ENCODE peak calls at places on chromosomes 4 and X, in nine cellular contexts. One of them, this sample, is unnamed.

GRCh38 chr4:23401572-23401971 is 488.3 kb downstream of the PPARGC1A start:
- DNase-seq in fibroblast of the aortic adventitia: no peak
- DNase-seq in left lung: no peak
- DNase-seq in pancreas: no peak
- DNase-seq in neural progenitor cell: no peak
- DNase-seq in upper lobe of left lung: no peak
- DNase-seq in AG10803: no peak
- DNase-seq in Calu3: no peak
- DNase-seq in kidney epithelial cell: peak; percentile 4
- DNase-seq in this sample: no peak

GRCh38 chr4:42865572-42866189 is 26.8 kb upstream of the GRXCR1 start:
- DNase-seq in fibroblast of the aortic adventitia: peak; percentile 69
- DNase-seq in pancreas: peak; percentile 17
- DNase-seq in left lung: no peak
- DNase-seq in upper lobe of left lung: peak; percentile 37
- DNase-seq in AG10803: peak; percentile 52
- DNase-seq in kidney epithelial cell: peak; percentile 9
- DNase-seq in neural progenitor cell: peak; percentile 70
- DNase-seq in Calu3: peak; percentile 44
- DNase-seq in this sample: no peak

GRCh38 chr4:65437102-65437501 is 233.2 kb downstream of the EPHA5 start:
- DNase-seq in AG10803: no peak
- DNase-seq in upper lobe of left lung: no peak
- DNase-seq in neural progenitor cell: no peak
- DNase-seq in fibroblast of the aortic adventitia: peak; percentile 78
- DNase-seq in kidney epithelial cell: no peak
- DNase-seq in pancreas: no peak
- DNase-seq in Calu3: no peak
- DNase-seq in left lung: no peak
- DNase-seq in this sample: no peak

GRCh38 chr4:109826719-109827118 is 1.1 kb upstream of the RRH start:
- DNase-seq in fibroblast of the aortic adventitia: peak; percentile 53
- DNase-seq in left lung: no peak
- DNase-seq in pancreas: no peak
- DNase-seq in Calu3: no peak
- DNase-seq in upper lobe of left lung: no peak
- DNase-seq in AG10803: peak; percentile 36
- DNase-seq in neural progenitor cell: no peak
- DNase-seq in kidney epithelial cell: no peak
- DNase-seq in this sample: no peak

GRCh38 chr4:110704748-110705439 is 82.0 kb upstream of the PITX2 start:
- DNase-seq in left lung: no peak
- DNase-seq in neural progenitor cell: no peak
- DNase-seq in pancreas: no peak
- DNase-seq in fibroblast of the aortic adventitia: no peak
- DNase-seq in AG10803: no peak
- DNase-seq in Calu3: no peak
- DNase-seq in kidney epithelial cell: no peak
- DNase-seq in upper lobe of left lung: no peak
- DNase-seq in this sample: no peak

GRCh38 chrX:109774706-109775105 is 41.6 kb upstream of the ACSL4 start:
- DNase-seq in kidney epithelial cell: peak; percentile 16
- DNase-seq in pancreas: no peak
- DNase-seq in left lung: no peak
- DNase-seq in AG10803: peak; percentile 73
- DNase-seq in fibroblast of the aortic adventitia: peak; percentile 88
- DNase-seq in neural progenitor cell: no peak
- DNase-seq in upper lobe of left lung: no peak
- DNase-seq in Calu3: no peak
- DNase-seq in this sample: peak; percentile 40

GRCh38 chr4:82900016-82900334 is 560 bp upstream of the THAP9 start:
- DNase-seq in pancreas: no peak
- DNase-seq in upper lobe of left lung: no peak
- DNase-seq in neural progenitor cell: peak; percentile 58
- DNase-seq in fibroblast of the aortic adventitia: no peak
- DNase-seq in left lung: no peak
- DNase-seq in AG10803: no peak
- DNase-seq in Calu3: no peak
- DNase-seq in kidney epithelial cell: no peak
- DNase-seq in this sample: no peak

GRCh38 chr4:24801136-24801855 is 5.9 kb downstream of the SOD3 start:
- DNase-seq in neural progenitor cell: no peak
- DNase-seq in left lung: no peak
- DNase-seq in kidney epithelial cell: no peak
- DNase-seq in AG10803: no peak
- DNase-seq in Calu3: no peak
- DNase-seq in pancreas: no peak
- DNase-seq in upper lobe of left lung: no peak
- DNase-seq in fibroblast of the aortic adventitia: no peak
- DNase-seq in this sample: no peak

GRCh38 chrX:65196758-65197371 is 220.6 kb upstream of the ZC4H2 start:
- DNase-seq in pancreas: peak; percentile 19
- DNase-seq in upper lobe of left lung: peak; percentile 26
- DNase-seq in kidney epithelial cell: no peak
- DNase-seq in fibroblast of the aortic adventitia: no peak
- DNase-seq in left lung: no peak
- DNase-seq in AG10803: no peak
- DNase-seq in neural progenitor cell: peak; percentile 82
- DNase-seq in Calu3: peak; percentile 37
- DNase-seq in this sample: no peak

GRCh38 chrX:41889317-41890025 is 33.9 kb downstream of the CASK start:
- DNase-seq in fibroblast of the aortic adventitia: peak; percentile 14
- DNase-seq in neural progenitor cell: no peak
- DNase-seq in pancreas: no peak
- DNase-seq in upper lobe of left lung: no peak
- DNase-seq in Calu3: no peak
- DNase-seq in left lung: no peak
- DNase-seq in kidney epithelial cell: no peak
- DNase-seq in AG10803: peak; percentile 16
- DNase-seq in this sample: no peak

DNA sequence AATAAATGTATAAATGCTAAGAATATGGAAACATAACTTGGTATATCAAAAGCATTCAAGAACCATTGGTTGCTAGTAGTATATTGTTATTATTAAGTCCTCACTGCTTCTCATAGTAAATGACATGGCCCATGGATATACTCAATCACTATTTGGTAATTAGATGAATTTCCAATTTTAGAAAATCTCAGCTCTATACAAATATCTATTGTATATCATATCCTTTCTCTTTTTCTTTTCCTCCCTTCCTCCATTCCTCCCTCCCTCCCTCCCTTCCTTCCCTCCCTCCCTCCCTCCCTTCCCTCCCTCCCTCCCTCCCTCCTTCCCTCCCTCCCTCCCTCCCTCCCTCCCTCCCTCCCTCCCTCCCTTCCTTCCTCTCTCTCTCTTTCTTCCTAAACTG is 514.4 kb upstream of the LCORL start:
- DNase-seq in Calu3: no peak
- DNase-seq in left lung: no peak
- DNase-seq in pancreas: no peak
- DNase-seq in fibroblast of the aortic adventitia: no peak
- DNase-seq in AG10803: no peak
- DNase-seq in upper lobe of left lung: no peak
- DNase-seq in kidney epithelial cell: no peak
- DNase-seq in neural progenitor cell: no peak
- DNase-seq in this sample: no peak
- TF ChIP-seq CTCF in Calu3: no peak
- TF ChIP-seq CTCF in left lung: no peak
- TF ChIP-seq CTCF in pancreas: no peak
- TF ChIP-seq CTCF in fibroblast of the aortic adventitia: no peak
- TF ChIP-seq CTCF in AG10803: no peak
- TF ChIP-seq CTCF in upper lobe of left lung: no peak
- TF ChIP-seq CTCF in kidney epithelial cell: no peak
- TF ChIP-seq CTCF in neural progenitor cell: no peak
- TF ChIP-seq CTCF in this sample: no peak

DNA sequence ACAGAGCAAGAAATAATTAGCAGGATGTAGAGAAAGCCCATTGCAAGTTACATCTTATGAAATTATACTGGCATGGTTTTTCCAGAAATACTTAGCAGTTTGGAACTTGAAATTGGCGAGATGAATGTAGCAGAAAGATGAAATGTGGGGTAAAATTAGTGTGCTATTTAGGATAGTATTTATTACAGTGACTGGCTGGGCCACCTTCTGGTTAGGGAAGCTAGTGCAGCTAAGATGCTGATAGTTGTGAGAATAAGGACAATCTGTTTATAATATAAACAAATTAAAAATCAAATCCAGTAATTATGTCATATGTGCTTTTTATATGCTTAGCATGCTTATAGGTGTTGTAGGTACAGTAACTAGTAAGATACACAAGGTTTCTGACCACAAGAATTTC is 74.8 kb downstream of the IL15 start:
- DNase-seq in kidney epithelial cell: no peak
- DNase-seq in neural progenitor cell: peak; percentile 16
- DNase-seq in pancreas: no peak
- DNase-seq in AG10803: peak; percentile 55
- DNase-seq in Calu3: peak; percentile 3
- DNase-seq in left lung: no peak
- DNase-seq in upper lobe of left lung: no peak
- DNase-seq in fibroblast of the aortic adventitia: peak; percentile 69
- DNase-seq in this sample: no peak
- TF ChIP-seq CTCF in kidney epithelial cell: peak; percentile 65
- TF ChIP-seq CTCF in neural progenitor cell: peak; percentile 51
- TF ChIP-seq CTCF in pancreas: no peak
- TF ChIP-seq CTCF in AG10803: peak; percentile 78
- TF ChIP-seq CTCF in Calu3: peak; percentile 43
- TF ChIP-seq CTCF in left lung: peak; percentile 28
- TF ChIP-seq CTCF in upper lobe of left lung: peak; percentile 37
- TF ChIP-seq CTCF in fibroblast of the aortic adventitia: peak; percentile 92
- TF ChIP-seq CTCF in this sample: peak; percentile 80

GRCh38 chrX:47815901-47816845 is 20.5 kb upstream of the ZNF81 start:
- DNase-seq in AG10803: peak; percentile 25
- DNase-seq in fibroblast of the aortic adventitia: peak; percentile 34
- DNase-seq in Calu3: no peak
- DNase-seq in kidney epithelial cell: no peak
- DNase-seq in left lung: no peak
- DNase-seq in pancreas: no peak
- DNase-seq in neural progenitor cell: no peak
- DNase-seq in upper lobe of left lung: no peak
- DNase-seq in this sample: no peak

GRCh38 chrX:47817421-47817820 is 19.3 kb upstream of the ZNF81 start:
- DNase-seq in Calu3: no peak
- DNase-seq in fibroblast of the aortic adventitia: peak; percentile 12
- DNase-seq in neural progenitor cell: no peak
- DNase-seq in upper lobe of left lung: no peak
- DNase-seq in left lung: no peak
- DNase-seq in kidney epithelial cell: no peak
- DNase-seq in pancreas: no peak
- DNase-seq in AG10803: no peak
- DNase-seq in this sample: no peak

GRCh38 chrX:47809065-47809788 is 27.5 kb upstream of the ZNF81 start:
- DNase-seq in left lung: no peak
- DNase-seq in neural progenitor cell: no peak
- DNase-seq in Calu3: no peak
- DNase-seq in fibroblast of the aortic adventitia: no peak
- DNase-seq in AG10803: no peak
- DNase-seq in pancreas: no peak
- DNase-seq in kidney epithelial cell: no peak
- DNase-seq in upper lobe of left lung: no peak
- DNase-seq in this sample: no peak

GRCh38 chrX:47817897-47818296 is 18.8 kb upstream of the ZNF81 start:
- DNase-seq in left lung: no peak
- DNase-seq in pancreas: no peak
- DNase-seq in neural progenitor cell: no peak
- DNase-seq in upper lobe of left lung: no peak
- DNase-seq in kidney epithelial cell: no peak
- DNase-seq in AG10803: no peak
- DNase-seq in fibroblast of the aortic adventitia: no peak
- DNase-seq in Calu3: no peak
- DNase-seq in this sample: no peak

GRCh38 chrX:47814853-47815252 is 21.8 kb upstream of the ZNF81 start:
- DNase-seq in pancreas: no peak
- DNase-seq in upper lobe of left lung: no peak
- DNase-seq in left lung: no peak
- DNase-seq in kidney epithelial cell: no peak
- DNase-seq in Calu3: no peak
- DNase-seq in neural progenitor cell: peak; percentile 13
- DNase-seq in fibroblast of the aortic adventitia: peak; percentile 20
- DNase-seq in AG10803: peak; percentile 5
- DNase-seq in this sample: no peak
- TF ChIP-seq CTCF in pancreas: no peak
- TF ChIP-seq CTCF in upper lobe of left lung: no peak
- TF ChIP-seq CTCF in left lung: no peak
- TF ChIP-seq CTCF in kidney epithelial cell: no peak
- TF ChIP-seq CTCF in Calu3: no peak
- TF ChIP-seq CTCF in neural progenitor cell: no peak
- TF ChIP-seq CTCF in fibroblast of the aortic adventitia: peak; percentile 25
- TF ChIP-seq CTCF in AG10803: peak; percentile 15
- TF ChIP-seq CTCF in this sample: no peak

GRCh38 chrX:15849555-15849954 is 5.1 kb downstream of the AP1S2 start:
- DNase-seq in pancreas: no peak
- DNase-seq in upper lobe of left lung: no peak
- DNase-seq in fibroblast of the aortic adventitia: peak; percentile 22
- DNase-seq in Calu3: peak; percentile 24
- DNase-seq in AG10803: no peak
- DNase-seq in kidney epithelial cell: no peak
- DNase-seq in left lung: no peak
- DNase-seq in neural progenitor cell: peak; percentile 69
- DNase-seq in this sample: no peak
- TF ChIP-seq CTCF in pancreas: no peak
- TF ChIP-seq CTCF in upper lobe of left lung: no peak
- TF ChIP-seq CTCF in fibroblast of the aortic adventitia: peak; percentile 50
- TF ChIP-seq CTCF in Calu3: no peak
- TF ChIP-seq CTCF in AG10803: peak; percentile 40
- TF ChIP-seq CTCF in kidney epithelial cell: peak; percentile 57
- TF ChIP-seq CTCF in left lung: no peak
- TF ChIP-seq CTCF in neural progenitor cell: peak; percentile 60
- TF ChIP-seq CTCF in this sample: no peak

This sample was measured in CD14-positive monocyte.